ENCODE peak calls at places on chromosomes 6 and 20, in eight cellular contexts. One of them, this sample, is unnamed.
A peak's percentile ranks its signal among the peaks of the same experiment; 100 is the strongest.

GRCh38 chr6:169643521-169643920 is 58.3 kb downstream of the WDR27 start:
- DNase-seq in GM23248: no peak
- DNase-seq in skeletal muscle cell: no peak
- DNase-seq in T-helper 9 cell: no peak
- DNase-seq in Ammon's horn: no peak
- DNase-seq in iris pigment epithelial cell: no peak
- DNase-seq in brain pericyte: no peak
- DNase-seq in heart right ventricle: no peak
- DNase-seq in this sample: no peak

GRCh38 chr6:98839788-98840361 is 5.5 kb downstream of the POU3F2 start:
- DNase-seq in GM23248: no peak
- DNase-seq in skeletal muscle cell: no peak
- DNase-seq in T-helper 9 cell: no peak
- DNase-seq in Ammon's horn: peak; percentile 80
- DNase-seq in iris pigment epithelial cell: peak; percentile 21
- DNase-seq in brain pericyte: no peak
- DNase-seq in heart right ventricle: no peak
- DNase-seq in this sample: peak; percentile 10

GRCh38 chr6:11161031-11161966 is 49.8 kb upstream of the ERVFRD-1 start:
- DNase-seq in GM23248: peak; percentile 48
- DNase-seq in skeletal muscle cell: no peak
- DNase-seq in T-helper 9 cell: no peak
- DNase-seq in Ammon's horn: peak; percentile 86
- DNase-seq in iris pigment epithelial cell: peak; percentile 33
- DNase-seq in brain pericyte: no peak
- DNase-seq in heart right ventricle: no peak
- DNase-seq in this sample: no peak

GRCh38 chr6:12504325-12504966 is 212.1 kb upstream of the PHACTR1 start:
- DNase-seq in GM23248: peak; percentile 50
- DNase-seq in skeletal muscle cell: no peak
- DNase-seq in T-helper 9 cell: no peak
- DNase-seq in Ammon's horn: no peak
- DNase-seq in iris pigment epithelial cell: peak; percentile 22
- DNase-seq in brain pericyte: no peak
- DNase-seq in heart right ventricle: no peak
- DNase-seq in this sample: peak; percentile 11

GRCh38 chr20:3660262-3661059 is 2.7 kb downstream of the GFRA4 start:
- DNase-seq in GM23248: peak; percentile 20
- DNase-seq in skeletal muscle cell: no peak
- DNase-seq in T-helper 9 cell: no peak
- DNase-seq in Ammon's horn: no peak
- DNase-seq in iris pigment epithelial cell: no peak
- DNase-seq in brain pericyte: no peak
- DNase-seq in heart right ventricle: no peak
- DNase-seq in this sample: no peak

GRCh38 chr6:27205375-27206278 is 41.9 kb upstream of the PRSS16 start:
- DNase-seq in GM23248: peak; percentile 6
- DNase-seq in skeletal muscle cell: no peak
- DNase-seq in T-helper 9 cell: no peak
- DNase-seq in Ammon's horn: no peak
- DNase-seq in iris pigment epithelial cell: peak; percentile 52
- DNase-seq in brain pericyte: no peak
- DNase-seq in heart right ventricle: no peak
- DNase-seq in this sample: no peak

GRCh38 chr20:58113706-58114105 is 114.7 kb downstream of the ANKRD60 start:
- DNase-seq in GM23248: no peak
- DNase-seq in skeletal muscle cell: no peak
- DNase-seq in T-helper 9 cell: no peak
- DNase-seq in Ammon's horn: peak; percentile 24
- DNase-seq in iris pigment epithelial cell: no peak
- DNase-seq in brain pericyte: no peak
- DNase-seq in heart right ventricle: no peak
- DNase-seq in this sample: no peak

GRCh38 chr20:3932277-3933073 is 43.3 kb downstream of the PANK2 start:
- DNase-seq in GM23248: peak; percentile 77
- DNase-seq in skeletal muscle cell: no peak
- DNase-seq in T-helper 9 cell: no peak
- DNase-seq in Ammon's horn: no peak
- DNase-seq in iris pigment epithelial cell: no peak
- DNase-seq in brain pericyte: no peak
- DNase-seq in heart right ventricle: no peak
- DNase-seq in this sample: peak; percentile 68

GRCh38 chr6:20691185-20691584 is 156.9 kb downstream of the CDKAL1 start:
- DNase-seq in GM23248: no peak
- DNase-seq in skeletal muscle cell: no peak
- DNase-seq in T-helper 9 cell: no peak
- DNase-seq in Ammon's horn: no peak
- DNase-seq in iris pigment epithelial cell: no peak
- DNase-seq in brain pericyte: no peak
- DNase-seq in heart right ventricle: no peak
- DNase-seq in this sample: no peak